ENCODE peak calls at places on chromosomes 12 and 14, in ten cellular contexts. S is glutamatergic neuron; Q is stimulated activated CD8-positive, alpha-beta memory T cell treated with anti-CD3 and anti-CD28 coated beads, Interleukin-2, amount 100 ng/mL, for 1 hour; Z is effector CD8-positive, alpha-beta T cell; R is T-cell; B is stimulated activated CD4-positive, alpha-beta T cell treated with anti-CD3 and anti-CD28 coated beads, Interleukin-1b, Interleukin-23, amount 100 ng/mL, for 24 hours; L is dorsolateral prefrontal cortex; E is cardiac septum; O is GM19239; I is NCI-H1092. F is an unnamed sample.

GRCh38 chr12:117494833-117495714 is 133.6 kb upstream of the NOS1 start:
- DNase-seq in B (no peak), Q (no peak), L (no peak), S (no peak), E (no peak), O (no peak), Z (no peak), R (no peak), I (peak), F (no peak)

GRCh38 chr12:93924367-93924766 is 224.0 kb upstream of the PLXNC1 start:
- DNase-seq in B (no peak), Z (no peak), L (no peak), O (no peak), R (no peak), S (no peak), Q (no peak), E (no peak), I (no peak), F (no peak)

GRCh38 chr14:61516125-61516740 is 179.1 kb upstream of the HIF1A start:
- DNase-seq in O (no peak), I (no peak), L (no peak), R (no peak), Q (no peak), S (no peak), Z (no peak), B (no peak), E (no peak), F (no peak)

GRCh38 chr12:22722081-22722480 is 97.1 kb downstream of the ETNK1 start:
- DNase-seq in I (no peak), S (no peak), E (no peak), O (no peak), L (no peak), B (no peak), Z (no peak), Q (no peak), R (no peak), F (no peak)

GRCh38 chr12:82765971-82766705 is 79.4 kb downstream of the TMTC2 start:
- DNase-seq in S (no peak), L (no peak), Q (no peak), R (no peak), E (no peak), Z (no peak), B (no peak), I (no peak), O (no peak), F (no peak)

GRCh38 chr12:89418228-89418910 is 66.1 kb upstream of the DUSP6 start:
- DNase-seq in Z (no peak), Q (no peak), S (no peak), E (no peak), I (no peak), L (no peak), R (no peak), O (no peak), B (no peak), F (no peak)

GRCh38 chr12:109131522-109132050 is 15.2 kb downstream of the ACACB start:
- DNase-seq in O (no peak), Z (no peak), R (no peak), Q (no peak), E (no peak), S (no peak), B (no peak), I (no peak), L (no peak), F (no peak)

GRCh38 chr12:123828120-123828519 is 66.0 kb downstream of the DNAH10 start:
- DNase-seq in E (no peak), I (no peak), L (no peak), O (no peak), R (no peak), S (no peak), B (no peak), Q (no peak), Z (no peak), F (no peak)

GRCh38 chr12:2982361-2982760 is 23.2 kb downstream of the TEAD4 start:
- DNase-seq in I (no peak), B (no peak), L (no peak), O (no peak), E (no peak), S (no peak), Z (no peak), Q (no peak), R (no peak), F (no peak)

GRCh38 chr12:100896192-100896591 is 101.6 kb downstream of the ANO4 start:
- DNase-seq in L (no peak), Z (no peak), B (no peak), O (no peak), R (no peak), Q (no peak), I (no peak), E (no peak), S (no peak), F (no peak)

GRCh38 chr14:63905370-63905769 is 52.6 kb downstream of the SYNE2 start:
- DNase-seq in R (no peak), E (no peak), L (no peak), S (no peak), O (no peak), Z (no peak), I (no peak), Q (no peak), B (no peak), F (no peak)

GRCh38 chr12:3679831-3680230 is 73.1 kb downstream of the CRACR2A start:
- DNase-seq in I (no peak), L (no peak), S (no peak), Q (no peak), E (no peak), B (no peak), O (no peak), R (no peak), Z (no peak), F (no peak)

GRCh38 chr12:96397756-96398421 is 2.4 kb downstream of the CDK17 start:
- DNase-seq in S (no peak), E (no peak), O (no peak), I (no peak), L (no peak), R (no peak), Z (no peak), Q (no peak), B (no peak), F (no peak)

GRCh38 chr12:42213954-42214426 is 24.1 kb downstream of the YAF2 start:
- DNase-seq in B (no peak), E (no peak), L (no peak), O (no peak), Z (no peak), R (no peak), I (no peak), Q (no peak), S (no peak), F (no peak)

GRCh38 chr12:46409342-46409741 is 36.8 kb upstream of the SLC38A2 start:
- DNase-seq in R (no peak), E (no peak), I (no peak), B (no peak), S (no peak), Z (no peak), Q (no peak), L (no peak), O (no peak), F (no peak)

GRCh38 chr14:100263141-100263540 is 24.2 kb downstream of the YY1 start:
- DNase-seq in E (no peak), B (no peak), Q (no peak), Z (no peak), O (no peak), I (no peak), R (no peak), L (no peak), S (no peak), F (no peak)

GRCh38 chr12:56953314-56953713 is 4.1 kb downstream of the RDH16 start:
- DNase-seq in O (no peak), L (no peak), I (no peak), B (no peak), R (no peak), Z (no peak), Q (no peak), S (no peak), E (no peak), F (no peak)

GRCh38 chr12:104243551-104243950 is 28.0 kb downstream of the TXNRD1 start:
- DNase-seq in Z (no peak), E (no peak), S (no peak), I (no peak), O (no peak), L (no peak), R (no peak), Q (no peak), B (no peak), F (no peak)